ENCODE peak calls at places on chromosome 11, in six cellular contexts. S, H, P, Y, O and E are unnamed samples.

GRCh38 chr11:111137846-111138245 is 107.7 kb upstream of the POU2AF2 start:
- DNase-seq in H (no peak), O (peak), P (no peak), S (no peak), Y (no peak), E (no peak)

GRCh38 chr11:79291948-79292347 is 148.9 kb downstream of the TENM4 start:
- DNase-seq in O (no peak), Y (no peak), P (no peak), S (no peak), H (no peak), E (no peak)

GRCh38 chr11:38307455-38307854 is 1709.4 kb upstream of the RAG2 start:
- DNase-seq in Y (no peak), P (no peak), O (no peak), S (no peak), H (no peak), E (no peak)

GRCh38 chr11:113296447-113297205 is 17.8 kb upstream of the TTC12 start:
- DNase-seq in H (no peak), P (no peak), O (no peak), Y (no peak), S (no peak), E (no peak)

GRCh38 chr11:11010624-11011127 is 152.8 kb upstream of the ZBED5 start:
- DNase-seq in S (peak), Y (no peak), H (peak), P (no peak), O (no peak), E (no peak)

GRCh38 chr11:60699282-60699681 is at the start of gene MS4A8:
- DNase-seq in S (no peak), O (peak), Y (no peak), P (no peak), H (no peak), E (no peak)

GRCh38 chr11:8775341-8776133 is 92.9 kb downstream of the RPL27A start:
- DNase-seq in P (no peak), Y (no peak), H (no peak), O (no peak), S (no peak), E (no peak)

GRCh38 chr11:62923634-62924411 is 2.7 kb upstream of the CHRM1 start:
- DNase-seq in P (no peak), H (no peak), O (peak), Y (peak), S (no peak), E (no peak)

GRCh38 chr11:61777234-61778090 is 14.9 kb downstream of the TMEM258 start:
- DNase-seq in S (no peak), Y (peak), H (no peak), O (no peak), P (no peak), E (no peak)

GRCh38 chr11:94545641-94546470 is 2.1 kb downstream of the FUT4 start:
- DNase-seq in O (no peak), H (no peak), S (no peak), Y (no peak), P (no peak), E (no peak)

GRCh38 chr11:77149716-77150392 is 21.8 kb downstream of the MYO7A start:
- DNase-seq in S (no peak), Y (no peak), P (no peak), O (no peak), H (no peak), E (no peak)

GRCh38 chr11:85643255-85643654 is 4.5 kb upstream of the TMEM126A start:
- DNase-seq in Y (no peak), P (no peak), S (peak), H (no peak), O (no peak), E (no peak)

GRCh38 chr11:115843685-115844084 is 339.5 kb upstream of the CADM1 start:
- DNase-seq in S (no peak), Y (no peak), P (no peak), H (no peak), O (no peak), E (no peak)

GRCh38 chr11:123221074-123221473 is 26.0 kb upstream of the CLMP start:
- DNase-seq in O (no peak), S (no peak), Y (no peak), P (no peak), H (no peak), E (no peak)

GRCh38 chr11:2507212-2507901 is 62.5 kb downstream of the KCNQ1 start:
- DNase-seq in O (no peak), P (no peak), H (no peak), Y (no peak), S (no peak), E (peak)

GRCh38 chr11:110984147-110984546 is 261.4 kb upstream of the POU2AF2 start:
- DNase-seq in O (no peak), S (peak), Y (no peak), H (peak), P (no peak), E (no peak)

GRCh38 chr11:67468835-67469811 is at the start of gene TMEM134:
- DNase-seq in S (peak), Y (peak), H (peak), P (peak), O (peak), E (peak)

GRCh38 chr11:110087820-110088534 is 5.2 kb upstream of the ZC3H12C start:
- DNase-seq in P (no peak), S (peak), H (no peak), O (no peak), Y (no peak), E (no peak)

GRCh38 chr11:92920295-92920694 is 49.2 kb upstream of the MTNR1B start:
- DNase-seq in O (no peak), P (no peak), S (no peak), Y (no peak), H (no peak), E (no peak)

GRCh38 chr11:47189100-47189834 is 3.0 kb upstream of the PACSIN3 start:
- DNase-seq in O (no peak), S (peak), P (no peak), H (peak), Y (no peak), E (no peak)

GRCh38 chr11:111089759-111090158 is 155.8 kb upstream of the POU2AF2 start:
- DNase-seq in H (no peak), Y (no peak), P (no peak), O (no peak), S (no peak), E (no peak)

GRCh38 chr11:12242926-12243325 is 132.5 kb downstream of the MICAL2 start:
- DNase-seq in S (no peak), P (no peak), O (peak), Y (no peak), H (no peak), E (no peak)

GRCh38 chr11:125990244-125990643 is 44.4 kb downstream of the VSIG10L2 start:
- DNase-seq in Y (no peak), P (peak), O (peak), H (peak), S (peak), E (peak)

GRCh38 chr11:33682446-33682845 is 18.2 kb downstream of the C11orf91 start:
- DNase-seq in S (peak), O (no peak), H (peak), Y (no peak), P (no peak), E (no peak)

GRCh38 chr11:94794287-94795168 is 26.4 kb downstream of the AMOTL1 start:
- DNase-seq in H (peak), P (no peak), S (peak), Y (no peak), O (peak), E (peak)

GRCh38 chr11:120182357-120182756 is 28.5 kb upstream of the OAF start:
- DNase-seq in S (no peak), O (no peak), H (no peak), Y (no peak), P (no peak), E (no peak)

GRCh38 chr11:112932593-112932992 is 28.6 kb upstream of the NCAM1 start:
- DNase-seq in S (peak), P (no peak), O (no peak), Y (no peak), H (no peak), E (no peak)

GRCh38 chr11:71170619-71171018 is 81.8 kb downstream of the SHANK2 start:
- DNase-seq in Y (no peak), S (no peak), O (no peak), P (no peak), H (no peak), E (no peak)

GRCh38 chr11:101446726-101447125 is 137.1 kb downstream of the TRPC6 start:
- DNase-seq in H (no peak), P (no peak), Y (no peak), S (no peak), O (no peak), E (no peak)

GRCh38 chr11:130513132-130513531 is 64.7 kb downstream of the ADAMTS15 start:
- DNase-seq in S (no peak), H (no peak), P (no peak), O (peak), Y (no peak), E (no peak)

GRCh38 chr11:2312232-2313042 is 10.6 kb downstream of the TSPAN32 start:
- DNase-seq in P (no peak), H (peak), O (no peak), Y (no peak), S (no peak), E (peak)

GRCh38 chr11:65426839-65427690 is 4.5 kb downstream of the NEAT1 start:
- DNase-seq in P (no peak), H (peak), Y (peak), S (peak), O (no peak), E (no peak)

GRCh38 chr11:21933095-21933494 is 259.8 kb upstream of the ANO5 start:
- DNase-seq in O (no peak), H (peak), S (no peak), P (no peak), Y (no peak), E (no peak)

GRCh38 chr11:15896026-15896425 is 460.3 kb downstream of the SOX6 start:
- DNase-seq in S (no peak), P (no peak), Y (no peak), O (no peak), H (no peak), E (no peak)

GRCh38 chr11:114892381-114893197 is 214.3 kb downstream of the NXPE2 start:
- DNase-seq in P (no peak), O (no peak), H (peak), S (no peak), Y (no peak), E (no peak)